ENCODE peak calls at places on chromosome 20, in six cellular contexts. One of them, this sample, is unnamed.
A peak's percentile ranks its signal among the peaks of the same experiment; 100 is the strongest.

GRCh38 chr20:51573576-51574243 is 31.2 kb upstream of the NFATC2 start:
- DNase-seq in activated CD4-positive, alpha-beta T cell treated with anti-CD3 and anti-CD28 coated beads for 48 hours: no peak
- DNase-seq in HS-5: no peak
- DNase-seq in T47D: no peak
- DNase-seq in EL: no peak
- DNase-seq in activated T-cell treated with anti-CD3 and anti-CD28 coated beads, Interleukin-2, amount 50 U/mL, for 48 hours: no peak
- DNase-seq in this sample: no peak

GRCh38 chr20:57195023-57195758 is 71.2 kb downstream of the BMP7 start:
- DNase-seq in activated T-cell treated with anti-CD3 and anti-CD28 coated beads, Interleukin-2, amount 50 U/mL, for 48 hours: no peak
- DNase-seq in EL: peak; percentile 89
- DNase-seq in HS-5: peak; percentile 8
- DNase-seq in activated CD4-positive, alpha-beta T cell treated with anti-CD3 and anti-CD28 coated beads for 48 hours: no peak
- DNase-seq in T47D: no peak
- DNase-seq in this sample: no peak

GRCh38 chr20:1061484-1062221 is 56.7 kb upstream of the PSMF1 start:
- DNase-seq in T47D: no peak
- DNase-seq in EL: no peak
- DNase-seq in activated CD4-positive, alpha-beta T cell treated with anti-CD3 and anti-CD28 coated beads for 48 hours: no peak
- DNase-seq in activated T-cell treated with anti-CD3 and anti-CD28 coated beads, Interleukin-2, amount 50 U/mL, for 48 hours: no peak
- DNase-seq in HS-5: no peak
- DNase-seq in this sample: no peak

GRCh38 chr20:4111440-4112411 is 96.4 kb upstream of the RNF24 start:
- DNase-seq in activated T-cell treated with anti-CD3 and anti-CD28 coated beads, Interleukin-2, amount 50 U/mL, for 48 hours: no peak
- DNase-seq in activated CD4-positive, alpha-beta T cell treated with anti-CD3 and anti-CD28 coated beads for 48 hours: no peak
- DNase-seq in T47D: no peak
- DNase-seq in EL: no peak
- DNase-seq in HS-5: no peak
- DNase-seq in this sample: no peak

GRCh38 chr20:16555754-16556153 is 17.5 kb downstream of the KIF16B start:
- DNase-seq in activated T-cell treated with anti-CD3 and anti-CD28 coated beads, Interleukin-2, amount 50 U/mL, for 48 hours: no peak
- DNase-seq in HS-5: no peak
- DNase-seq in activated CD4-positive, alpha-beta T cell treated with anti-CD3 and anti-CD28 coated beads for 48 hours: no peak
- DNase-seq in T47D: no peak
- DNase-seq in EL: no peak
- DNase-seq in this sample: no peak

GRCh38 chr20:51095755-51096509 is 73.0 kb upstream of the KCNG1 start:
- DNase-seq in activated T-cell treated with anti-CD3 and anti-CD28 coated beads, Interleukin-2, amount 50 U/mL, for 48 hours: no peak
- DNase-seq in T47D: peak; percentile 50
- DNase-seq in HS-5: no peak
- DNase-seq in activated CD4-positive, alpha-beta T cell treated with anti-CD3 and anti-CD28 coated beads for 48 hours: no peak
- DNase-seq in EL: no peak
- DNase-seq in this sample: peak; percentile 40

GRCh38 chr20:4944518-4944917 is 56.8 kb downstream of the SLC23A2 start:
- DNase-seq in HS-5: no peak
- DNase-seq in EL: no peak
- DNase-seq in T47D: no peak
- DNase-seq in activated CD4-positive, alpha-beta T cell treated with anti-CD3 and anti-CD28 coated beads for 48 hours: no peak
- DNase-seq in activated T-cell treated with anti-CD3 and anti-CD28 coated beads, Interleukin-2, amount 50 U/mL, for 48 hours: no peak
- DNase-seq in this sample: no peak

GRCh38 chr20:62011938-62012534 is 53.6 kb downstream of the TAF4 start:
- DNase-seq in activated CD4-positive, alpha-beta T cell treated with anti-CD3 and anti-CD28 coated beads for 48 hours: no peak
- DNase-seq in T47D: no peak
- DNase-seq in EL: no peak
- DNase-seq in HS-5: no peak
- DNase-seq in activated T-cell treated with anti-CD3 and anti-CD28 coated beads, Interleukin-2, amount 50 U/mL, for 48 hours: no peak
- DNase-seq in this sample: no peak

GRCh38 chr20:64233725-64234124 is 21.8 kb upstream of the PCMTD2 start:
- DNase-seq in EL: no peak
- DNase-seq in activated CD4-positive, alpha-beta T cell treated with anti-CD3 and anti-CD28 coated beads for 48 hours: no peak
- DNase-seq in HS-5: no peak
- DNase-seq in T47D: peak; percentile 47
- DNase-seq in activated T-cell treated with anti-CD3 and anti-CD28 coated beads, Interleukin-2, amount 50 U/mL, for 48 hours: no peak
- DNase-seq in this sample: no peak

GRCh38 chr20:39676236-39676635 is 714.1 kb downstream of the DHX35 start:
- DNase-seq in HS-5: no peak
- DNase-seq in T47D: no peak
- DNase-seq in activated T-cell treated with anti-CD3 and anti-CD28 coated beads, Interleukin-2, amount 50 U/mL, for 48 hours: no peak
- DNase-seq in EL: no peak
- DNase-seq in activated CD4-positive, alpha-beta T cell treated with anti-CD3 and anti-CD28 coated beads for 48 hours: no peak
- DNase-seq in this sample: no peak

GRCh38 chr20:25236450-25237304 is 11.2 kb upstream of the PYGB start:
- DNase-seq in activated CD4-positive, alpha-beta T cell treated with anti-CD3 and anti-CD28 coated beads for 48 hours: no peak
- DNase-seq in HS-5: no peak
- DNase-seq in activated T-cell treated with anti-CD3 and anti-CD28 coated beads, Interleukin-2, amount 50 U/mL, for 48 hours: no peak
- DNase-seq in T47D: no peak
- DNase-seq in EL: no peak
- DNase-seq in this sample: no peak

GRCh38 chr20:17226410-17227198 is at the start of gene PCSK2:
- DNase-seq in HS-5: no peak
- DNase-seq in activated CD4-positive, alpha-beta T cell treated with anti-CD3 and anti-CD28 coated beads for 48 hours: no peak
- DNase-seq in T47D: no peak
- DNase-seq in activated T-cell treated with anti-CD3 and anti-CD28 coated beads, Interleukin-2, amount 50 U/mL, for 48 hours: no peak
- DNase-seq in EL: peak; percentile 15
- DNase-seq in this sample: no peak

GRCh38 chr20:4341804-4342560 is 326.6 kb upstream of the RNF24 start:
- DNase-seq in T47D: no peak
- DNase-seq in activated T-cell treated with anti-CD3 and anti-CD28 coated beads, Interleukin-2, amount 50 U/mL, for 48 hours: no peak
- DNase-seq in HS-5: peak; percentile 34
- DNase-seq in activated CD4-positive, alpha-beta T cell treated with anti-CD3 and anti-CD28 coated beads for 48 hours: no peak
- DNase-seq in EL: peak; percentile 90
- DNase-seq in this sample: no peak

GRCh38 chr20:20002101-20002998 is 14.8 kb upstream of the NAA20 start:
- DNase-seq in activated T-cell treated with anti-CD3 and anti-CD28 coated beads, Interleukin-2, amount 50 U/mL, for 48 hours: no peak
- DNase-seq in EL: no peak
- DNase-seq in HS-5: no peak
- DNase-seq in activated CD4-positive, alpha-beta T cell treated with anti-CD3 and anti-CD28 coated beads for 48 hours: no peak
- DNase-seq in T47D: no peak
- DNase-seq in this sample: no peak

GRCh38 chr20:33771938-33772337 is 39.2 kb upstream of the CHMP4B start:
- DNase-seq in activated T-cell treated with anti-CD3 and anti-CD28 coated beads, Interleukin-2, amount 50 U/mL, for 48 hours: no peak
- DNase-seq in EL: no peak
- DNase-seq in HS-5: no peak
- DNase-seq in T47D: no peak
- DNase-seq in activated CD4-positive, alpha-beta T cell treated with anti-CD3 and anti-CD28 coated beads for 48 hours: no peak
- DNase-seq in this sample: no peak

GRCh38 chr20:33373735-33374605 is 27.3 kb downstream of the CDK5RAP1 start:
- DNase-seq in activated T-cell treated with anti-CD3 and anti-CD28 coated beads, Interleukin-2, amount 50 U/mL, for 48 hours: no peak
- DNase-seq in HS-5: no peak
- DNase-seq in T47D: peak; percentile 95
- DNase-seq in EL: peak; percentile 74
- DNase-seq in activated CD4-positive, alpha-beta T cell treated with anti-CD3 and anti-CD28 coated beads for 48 hours: no peak
- DNase-seq in this sample: no peak

GRCh38 chr20:63538204-63539091 is 1.3 kb upstream of the PTK6 start:
- DNase-seq in activated T-cell treated with anti-CD3 and anti-CD28 coated beads, Interleukin-2, amount 50 U/mL, for 48 hours: no peak
- DNase-seq in activated CD4-positive, alpha-beta T cell treated with anti-CD3 and anti-CD28 coated beads for 48 hours: no peak
- DNase-seq in T47D: peak; percentile 97
- DNase-seq in HS-5: no peak
- DNase-seq in EL: peak; percentile 62
- DNase-seq in this sample: no peak

GRCh38 chr20:61127311-61128044 is 124.6 kb upstream of the CDH4 start:
- DNase-seq in activated T-cell treated with anti-CD3 and anti-CD28 coated beads, Interleukin-2, amount 50 U/mL, for 48 hours: no peak
- DNase-seq in EL: peak; percentile 89
- DNase-seq in T47D: no peak
- DNase-seq in HS-5: peak; percentile 97
- DNase-seq in activated CD4-positive, alpha-beta T cell treated with anti-CD3 and anti-CD28 coated beads for 48 hours: no peak
- DNase-seq in this sample: no peak

GRCh38 chr20:37994512-37994911 is 38.7 kb downstream of the TTI1 start:
- DNase-seq in activated CD4-positive, alpha-beta T cell treated with anti-CD3 and anti-CD28 coated beads for 48 hours: no peak
- DNase-seq in T47D: peak; percentile 16
- DNase-seq in EL: peak; percentile 22
- DNase-seq in activated T-cell treated with anti-CD3 and anti-CD28 coated beads, Interleukin-2, amount 50 U/mL, for 48 hours: no peak
- DNase-seq in HS-5: peak; percentile 20
- DNase-seq in this sample: no peak

GRCh38 chr20:47111576-47111975 is 216.9 kb downstream of the EYA2 start:
- DNase-seq in HS-5: no peak
- DNase-seq in EL: no peak
- DNase-seq in activated T-cell treated with anti-CD3 and anti-CD28 coated beads, Interleukin-2, amount 50 U/mL, for 48 hours: no peak
- DNase-seq in activated CD4-positive, alpha-beta T cell treated with anti-CD3 and anti-CD28 coated beads for 48 hours: no peak
- DNase-seq in T47D: no peak
- DNase-seq in this sample: no peak

GRCh38 chr20:15061955-15062354 is 724.5 kb upstream of the FLRT3 start:
- DNase-seq in T47D: peak; percentile 88
- DNase-seq in EL: no peak
- DNase-seq in HS-5: no peak
- DNase-seq in activated T-cell treated with anti-CD3 and anti-CD28 coated beads, Interleukin-2, amount 50 U/mL, for 48 hours: no peak
- DNase-seq in activated CD4-positive, alpha-beta T cell treated with anti-CD3 and anti-CD28 coated beads for 48 hours: no peak
- DNase-seq in this sample: no peak

GRCh38 chr20:14445310-14445709 is 107.9 kb upstream of the FLRT3 start:
- DNase-seq in activated T-cell treated with anti-CD3 and anti-CD28 coated beads, Interleukin-2, amount 50 U/mL, for 48 hours: no peak
- DNase-seq in T47D: no peak
- DNase-seq in EL: peak; percentile 62
- DNase-seq in activated CD4-positive, alpha-beta T cell treated with anti-CD3 and anti-CD28 coated beads for 48 hours: no peak
- DNase-seq in HS-5: peak; percentile 80
- DNase-seq in this sample: no peak

GRCh38 chr20:2385026-2385425 is 4.3 kb downstream of the TGM6 start:
- DNase-seq in HS-5: no peak
- DNase-seq in activated T-cell treated with anti-CD3 and anti-CD28 coated beads, Interleukin-2, amount 50 U/mL, for 48 hours: no peak
- DNase-seq in activated CD4-positive, alpha-beta T cell treated with anti-CD3 and anti-CD28 coated beads for 48 hours: no peak
- DNase-seq in T47D: no peak
- DNase-seq in EL: peak; percentile 78
- DNase-seq in this sample: no peak

GRCh38 chr20:51172558-51173428 is 149.9 kb upstream of the KCNG1 start:
- DNase-seq in activated CD4-positive, alpha-beta T cell treated with anti-CD3 and anti-CD28 coated beads for 48 hours: no peak
- DNase-seq in HS-5: no peak
- DNase-seq in activated T-cell treated with anti-CD3 and anti-CD28 coated beads, Interleukin-2, amount 50 U/mL, for 48 hours: no peak
- DNase-seq in T47D: peak; percentile 18
- DNase-seq in EL: no peak
- DNase-seq in this sample: peak; percentile 3

GRCh38 chr20:24045621-24046020 is 57.0 kb upstream of the GGTLC1 start:
- DNase-seq in activated T-cell treated with anti-CD3 and anti-CD28 coated beads, Interleukin-2, amount 50 U/mL, for 48 hours: peak; percentile 53
- DNase-seq in HS-5: no peak
- DNase-seq in T47D: no peak
- DNase-seq in activated CD4-positive, alpha-beta T cell treated with anti-CD3 and anti-CD28 coated beads for 48 hours: peak; percentile 40
- DNase-seq in EL: no peak
- DNase-seq in this sample: no peak

GRCh38 chr20:5991623-5992441 is 41.4 kb downstream of the MCM8 start:
- DNase-seq in EL: peak; percentile 81
- DNase-seq in HS-5: no peak
- DNase-seq in activated T-cell treated with anti-CD3 and anti-CD28 coated beads, Interleukin-2, amount 50 U/mL, for 48 hours: no peak
- DNase-seq in activated CD4-positive, alpha-beta T cell treated with anti-CD3 and anti-CD28 coated beads for 48 hours: no peak
- DNase-seq in T47D: no peak
- DNase-seq in this sample: no peak

GRCh38 chr20:20373046-20373706 is 5.3 kb downstream of the INSM1 start:
- DNase-seq in activated T-cell treated with anti-CD3 and anti-CD28 coated beads, Interleukin-2, amount 50 U/mL, for 48 hours: no peak
- DNase-seq in HS-5: no peak
- DNase-seq in activated CD4-positive, alpha-beta T cell treated with anti-CD3 and anti-CD28 coated beads for 48 hours: peak; percentile 16
- DNase-seq in T47D: no peak
- DNase-seq in EL: peak; percentile 63
- DNase-seq in this sample: no peak

GRCh38 chr20:40493551-40493950 is 195.5 kb downstream of the MAFB start:
- DNase-seq in EL: peak; percentile 79
- DNase-seq in activated CD4-positive, alpha-beta T cell treated with anti-CD3 and anti-CD28 coated beads for 48 hours: no peak
- DNase-seq in HS-5: no peak
- DNase-seq in activated T-cell treated with anti-CD3 and anti-CD28 coated beads, Interleukin-2, amount 50 U/mL, for 48 hours: no peak
- DNase-seq in T47D: no peak
- DNase-seq in this sample: no peak

GRCh38 chr20:5540091-5540490 is 210.1 kb upstream of the SHLD1 start:
- DNase-seq in activated CD4-positive, alpha-beta T cell treated with anti-CD3 and anti-CD28 coated beads for 48 hours: no peak
- DNase-seq in HS-5: no peak
- DNase-seq in T47D: no peak
- DNase-seq in EL: no peak
- DNase-seq in activated T-cell treated with anti-CD3 and anti-CD28 coated beads, Interleukin-2, amount 50 U/mL, for 48 hours: no peak
- DNase-seq in this sample: no peak

GRCh38 chr20:21801193-21801592 is 95.7 kb downstream of the PAX1 start:
- DNase-seq in T47D: no peak
- DNase-seq in activated T-cell treated with anti-CD3 and anti-CD28 coated beads, Interleukin-2, amount 50 U/mL, for 48 hours: no peak
- DNase-seq in EL: no peak
- DNase-seq in activated CD4-positive, alpha-beta T cell treated with anti-CD3 and anti-CD28 coated beads for 48 hours: no peak
- DNase-seq in HS-5: no peak
- DNase-seq in this sample: no peak

GRCh38 chr20:20593447-20594170 is 118.8 kb downstream of the RALGAPA2 start:
- DNase-seq in T47D: peak; percentile 85
- DNase-seq in HS-5: no peak
- DNase-seq in EL: peak; percentile 43
- DNase-seq in activated CD4-positive, alpha-beta T cell treated with anti-CD3 and anti-CD28 coated beads for 48 hours: peak; percentile 41
- DNase-seq in activated T-cell treated with anti-CD3 and anti-CD28 coated beads, Interleukin-2, amount 50 U/mL, for 48 hours: peak; percentile 27
- DNase-seq in this sample: peak; percentile 73

GRCh38 chr20:24291066-24291465 is 178.4 kb upstream of the SYNDIG1 start:
- DNase-seq in activated T-cell treated with anti-CD3 and anti-CD28 coated beads, Interleukin-2, amount 50 U/mL, for 48 hours: no peak
- DNase-seq in T47D: no peak
- DNase-seq in HS-5: no peak
- DNase-seq in EL: no peak
- DNase-seq in activated CD4-positive, alpha-beta T cell treated with anti-CD3 and anti-CD28 coated beads for 48 hours: no peak
- DNase-seq in this sample: no peak

GRCh38 chr20:23879811-23880374 is 345 bp upstream of the CST5 start:
- DNase-seq in HS-5: no peak
- DNase-seq in activated CD4-positive, alpha-beta T cell treated with anti-CD3 and anti-CD28 coated beads for 48 hours: no peak
- DNase-seq in T47D: no peak
- DNase-seq in EL: no peak
- DNase-seq in activated T-cell treated with anti-CD3 and anti-CD28 coated beads, Interleukin-2, amount 50 U/mL, for 48 hours: no peak
- DNase-seq in this sample: no peak

GRCh38 chr20:1526896-1527295 is 30.6 kb downstream of the SIRPD start:
- DNase-seq in HS-5: no peak
- DNase-seq in activated T-cell treated with anti-CD3 and anti-CD28 coated beads, Interleukin-2, amount 50 U/mL, for 48 hours: no peak
- DNase-seq in EL: peak; percentile 45
- DNase-seq in activated CD4-positive, alpha-beta T cell treated with anti-CD3 and anti-CD28 coated beads for 48 hours: no peak
- DNase-seq in T47D: no peak
- DNase-seq in this sample: no peak

GRCh38 chr20:48722002-48722731 is 105.6 kb downstream of the PREX1 start:
- DNase-seq in activated T-cell treated with anti-CD3 and anti-CD28 coated beads, Interleukin-2, amount 50 U/mL, for 48 hours: no peak
- DNase-seq in EL: peak; percentile 48
- DNase-seq in activated CD4-positive, alpha-beta T cell treated with anti-CD3 and anti-CD28 coated beads for 48 hours: no peak
- DNase-seq in T47D: no peak
- DNase-seq in HS-5: no peak
- DNase-seq in this sample: peak; percentile 33

GRCh38 chr20:45629496-45630100 is at the start of gene WFDC10A:
- DNase-seq in activated CD4-positive, alpha-beta T cell treated with anti-CD3 and anti-CD28 coated beads for 48 hours: peak; percentile 49
- DNase-seq in T47D: peak; percentile 80
- DNase-seq in EL: peak; percentile 59
- DNase-seq in activated T-cell treated with anti-CD3 and anti-CD28 coated beads, Interleukin-2, amount 50 U/mL, for 48 hours: peak; percentile 39
- DNase-seq in HS-5: no peak
- DNase-seq in this sample: peak; percentile 35

GRCh38 chr20:64149809-64150560 is 14.3 kb upstream of the MYT1 start:
- DNase-seq in activated CD4-positive, alpha-beta T cell treated with anti-CD3 and anti-CD28 coated beads for 48 hours: no peak
- DNase-seq in HS-5: no peak
- DNase-seq in EL: no peak
- DNase-seq in T47D: no peak
- DNase-seq in activated T-cell treated with anti-CD3 and anti-CD28 coated beads, Interleukin-2, amount 50 U/mL, for 48 hours: no peak
- DNase-seq in this sample: no peak